ENCODE peak calls at places on chromosomes 12 and 14, in seven cellular contexts. A is H9, R is right cardiac atrium, K is NCI-H2081, W is nephron progenitor cell, M is non-pigmented ciliary epithelial cell, F is GM13977. Q is an unnamed sample.

GRCh38 chr12:132430838-132431826 is 58.8 kb upstream of the FBRSL1 start:
- DNase-seq in A (no peak), R (peak), K (no peak), W (no peak), M (no peak), F (no peak), Q (no peak)

GRCh38 chr12:114902665-114903393 is 218.9 kb upstream of the TBX3 start:
- DNase-seq in A (no peak), R (no peak), K (no peak), W (no peak), M (peak), F (no peak), Q (no peak)

GRCh38 chr12:110874781-110875180 is 28.0 kb downstream of the CCDC63 start:
- DNase-seq in A (no peak), R (no peak), K (no peak), W (no peak), M (no peak), F (no peak), Q (no peak)

GRCh38 chr12:58416211-58416610 is 474.8 kb downstream of the ATP23 start:
- DNase-seq in A (no peak), R (no peak), K (peak), W (no peak), M (peak), F (no peak), Q (no peak)

GRCh38 chr14:36424478-36425102 is 95.4 kb downstream of the NKX2-1 start:
- DNase-seq in A (no peak), R (no peak), K (peak), W (no peak), M (no peak), F (no peak), Q (no peak)

GRCh38 chr14:59013672-59014298 is 174.7 kb upstream of the DAAM1 start:
- DNase-seq in A (no peak), R (no peak), K (no peak), W (no peak), M (peak), F (no peak), Q (no peak)

GRCh38 chr12:59084758-59085383 is 164.6 kb upstream of the LRIG3 start:
- DNase-seq in A (peak), R (peak), K (peak), W (peak), M (no peak), F (no peak), Q (peak)

GRCh38 chr12:104668274-104668718 is 211.5 kb downstream of the CHST11 start:
- DNase-seq in A (no peak), R (peak), K (no peak), W (no peak), M (peak), F (no peak), Q (no peak)

GRCh38 chr14:91354979-91355685 is 62.5 kb downstream of the CCDC88C start:
- DNase-seq in A (peak), R (no peak), K (peak), W (peak), M (no peak), F (peak), Q (peak)

GRCh38 chr14:56289155-56289554 is 170.9 kb downstream of the PELI2 start:
- DNase-seq in A (no peak), R (no peak), K (no peak), W (no peak), M (no peak), F (no peak), Q (no peak)

GRCh38 chr12:121400332-121401139 is 618 bp downstream of the RNF34 start:
- DNase-seq in A (peak), R (no peak), K (peak), W (peak), M (no peak), F (peak), Q (peak)

GRCh38 chr14:101101456-101102056 is 198.0 kb upstream of the RTL1 start:
- DNase-seq in A (no peak), R (no peak), K (no peak), W (no peak), M (no peak), F (no peak), Q (no peak)

GRCh38 chr12:52975820-52976573 is 27.1 kb downstream of the KRT18 start:
- DNase-seq in A (peak), R (peak), K (no peak), W (no peak), M (no peak), F (no peak), Q (no peak)

GRCh38 chr14:71651228-71651627 is 281.0 kb upstream of the RGS6 start:
- DNase-seq in A (no peak), R (no peak), K (no peak), W (no peak), M (no peak), F (no peak), Q (no peak)

GRCh38 chr14:58693048-58693447 is 55.3 kb downstream of the DACT1 start:
- DNase-seq in A (no peak), R (no peak), K (no peak), W (no peak), M (no peak), F (no peak), Q (no peak)

GRCh38 chr12:128627659-128628058 is 196.1 kb downstream of the SLC15A4 start:
- DNase-seq in A (no peak), R (no peak), K (no peak), W (no peak), M (no peak), F (no peak), Q (no peak)

GRCh38 chr12:56994231-56994746 is 12.1 kb downstream of the ZBTB39 start:
- DNase-seq in A (peak), R (no peak), K (no peak), W (no peak), M (no peak), F (no peak), Q (no peak)

GRCh38 chr12:118337194-118337838 is 35.4 kb downstream of the TAOK3 start:
- DNase-seq in A (no peak), R (no peak), K (no peak), W (no peak), M (no peak), F (no peak), Q (no peak)

GRCh38 chr14:66496911-66497310 is 10.7 kb downstream of the CCDC196 start:
- DNase-seq in A (no peak), R (no peak), K (no peak), W (no peak), M (no peak), F (no peak), Q (no peak)

Q was measured in neural crest cell.